ENCODE peak calls at places on chromosome 3, in ten cellular contexts. S is H4, X is NCI-H510A treated with DMSO at 0.1 percent for 48 hours, Q is fibroblast of the aortic adventitia, U is RPMI8226, B is C1 segment of cervical spinal cord, O is pons, T is nephron progenitor cell, N is kidney, J is A549. H is an unnamed sample.

GRCh38 chr3:146783446-146783845 is 178.3 kb upstream of the PLSCR5 start:
- DNase-seq in S (no peak), X (no peak), Q (peak), U (no peak), B (no peak), O (no peak), T (no peak), N (no peak), J (no peak), H (no peak)

GRCh38 chr3:177221734-177222133 is 24.5 kb upstream of the TBL1XR1 start:
- DNase-seq in S (no peak), X (no peak), Q (no peak), U (no peak), B (no peak), O (no peak), T (no peak), N (no peak), J (no peak), H (no peak)

GRCh38 chr3:5055352-5056004 is 66.6 kb upstream of the ARL8B start:
- DNase-seq in S (no peak), X (no peak), Q (no peak), U (no peak), B (no peak), O (peak), T (no peak), N (no peak), J (no peak), H (no peak)

GRCh38 chr3:171875923-171876412 is 32.8 kb downstream of the TMEM212 start:
- DNase-seq in S (peak), X (peak), Q (peak), U (no peak), B (no peak), O (no peak), T (no peak), N (no peak), J (no peak), H (no peak)

GRCh38 chr3:125140011-125140813 is 72.3 kb downstream of the SLC12A8 start:
- DNase-seq in S (no peak), X (no peak), Q (peak), U (no peak), B (no peak), O (no peak), T (no peak), N (no peak), J (no peak), H (no peak)

GRCh38 chr3:52291508-52292181 is 4.0 kb downstream of the GLYCTK start:
- DNase-seq in S (no peak), X (no peak), Q (peak), U (peak), B (peak), O (no peak), T (peak), N (peak), J (no peak), H (peak)

GRCh38 chr3:189621948-189622603 is 9.1 kb upstream of the TP63 start:
- DNase-seq in S (no peak), X (no peak), Q (no peak), U (no peak), B (no peak), O (no peak), T (no peak), N (no peak), J (no peak), H (no peak)

GRCh38 chr3:108485146-108485545 is 25.2 kb downstream of the MYH15 start:
- DNase-seq in S (no peak), X (no peak), Q (no peak), U (no peak), B (no peak), O (no peak), T (no peak), N (no peak), J (no peak), H (peak)

GRCh38 chr3:192916455-192917257 is 1.0 kb downstream of the MB21D2 start:
- DNase-seq in S (peak), X (peak), Q (peak), U (peak), B (peak), O (peak), T (peak), N (peak), J (peak), H (peak)

GRCh38 chr3:156742401-156742800 is 68.0 kb downstream of the TIPARP start:
- DNase-seq in S (no peak), X (no peak), Q (no peak), U (peak), B (no peak), O (no peak), T (no peak), N (no peak), J (no peak), H (no peak)

GRCh38 chr3:167929937-167930336 is 165.8 kb downstream of the GOLIM4 start:
- DNase-seq in S (no peak), X (peak), Q (no peak), U (no peak), B (no peak), O (no peak), T (no peak), N (no peak), J (no peak), H (peak)

GRCh38 chr3:179113903-179114302 is 34.3 kb upstream of the PIK3CA start:
- DNase-seq in S (no peak), X (no peak), Q (peak), U (no peak), B (no peak), O (no peak), T (no peak), N (no peak), J (no peak), H (no peak)

GRCh38 chr3:148227534-148227933 is 470.2 kb upstream of the AGTR1 start:
- DNase-seq in S (no peak), X (no peak), Q (peak), U (no peak), B (no peak), O (no peak), T (no peak), N (no peak), J (no peak), H (no peak)

GRCh38 chr3:160381470-160381869 is 17.6 kb downstream of the IFT80 start:
- DNase-seq in S (no peak), X (no peak), Q (peak), U (no peak), B (no peak), O (no peak), T (no peak), N (no peak), J (no peak), H (no peak)

GRCh38 chr3:99638244-99638948 is at the start of gene COL8A1:
- DNase-seq in S (peak), X (peak), Q (peak), U (no peak), B (peak), O (no peak), T (peak), N (peak), J (no peak), H (peak)

GRCh38 chr3:114454592-114455251 is 160.9 kb downstream of the TIGIT start:
- DNase-seq in S (no peak), X (no peak), Q (peak), U (no peak), B (peak), O (peak), T (peak), N (no peak), J (no peak), H (no peak)

GRCh38 chr3:135106445-135106844 is 311.4 kb downstream of the EPHB1 start:
- DNase-seq in S (no peak), X (peak), Q (peak), U (peak), B (no peak), O (no peak), T (peak), N (no peak), J (no peak), H (no peak)

GRCh38 chr3:108940166-108940565 is 13.5 kb downstream of the GUCA1C start:
- DNase-seq in S (no peak), X (no peak), Q (no peak), U (no peak), B (no peak), O (no peak), T (no peak), N (no peak), J (no peak), H (no peak)